ENCODE peak calls at places on chromosomes 16 and 17, in eight cellular contexts. Y is HepG2; J is EH; Z is ovary; V is stimulated activated CD4-positive, alpha-beta T cell treated with anti-CD3 and anti-CD28 coated beads, Interleukin-12 subunit alpha, Interleukin-12 subunit beta, amount 100 ng/mL, for 4 hours; T is body of pancreas; A is smooth muscle cell of the brain vasculature; B is T-helper 9 cell. L is an unnamed sample.

GRCh38 chr17:4739122-4740024 is at the start of the genes CXCL16 and ZMYND15:
- DNase-seq in Y (no peak), Z (peak; percentile 72), A (no peak), B (peak; percentile 63), J (peak; percentile 42), V (peak; percentile 42), T (peak; percentile 50), L (peak; percentile 79)

GRCh38 chr16:28503470-28504259 is 3.0 kb downstream of the IL27 start:
- DNase-seq in A (no peak), Y (no peak), T (no peak), B (no peak), Z (no peak), V (no peak), J (no peak), L (no peak)

GRCh38 chr16:80570106-80570478 is 29.3 kb downstream of the DYNLRB2 start:
- DNase-seq in Y (no peak), Z (no peak), V (no peak), J (peak; percentile 50), T (no peak), A (no peak), B (no peak), L (peak; percentile 75)

GRCh38 chr17:64747938-64748540 is 85.9 kb upstream of the SMURF2 start:
- DNase-seq in Z (no peak), T (no peak), B (no peak), A (no peak), V (no peak), J (peak; percentile 61), Y (no peak), L (no peak)

GRCh38 chr17:4547118-4547906 is 7.9 kb downstream of the MYBBP1A start:
- DNase-seq in Y (no peak), T (no peak), J (no peak), Z (no peak), A (no peak), V (no peak), B (no peak), L (no peak)

GRCh38 chr17:66255527-66255971 is 26.3 kb upstream of the APOH start:
- DNase-seq in A (no peak), Z (no peak), J (no peak), T (no peak), Y (no peak), V (no peak), B (no peak), L (no peak)

GRCh38 chr16:80283450-80284392 is 257.1 kb upstream of the DYNLRB2 start:
- DNase-seq in V (no peak), J (peak; percentile 43), B (no peak), Y (no peak), Z (no peak), T (no peak), A (no peak), L (no peak)

GRCh38 chr16:88301431-88301830 is 81.3 kb upstream of the ZNF469 start:
- DNase-seq in A (no peak), Y (no peak), J (no peak), B (no peak), Z (no peak), V (no peak), T (no peak), L (no peak)

GRCh38 chr16:23679274-23679985 is 741 bp downstream of the PLK1 start:
- DNase-seq in Y (peak; percentile 63), V (no peak), T (no peak), A (no peak), B (no peak), Z (no peak), J (peak; percentile 50), L (no peak)

GRCh38 chr16:57611184-57611583 is 17.2 kb upstream of the ADGRG1 start:
- DNase-seq in Z (no peak), J (peak; percentile 54), T (peak; percentile 8), Y (no peak), V (no peak), B (no peak), A (no peak), L (no peak)

GRCh38 chr16:70252355-70252988 is 732 bp upstream of the EXOSC6 start:
- DNase-seq in V (no peak), J (peak; percentile 21), Y (no peak), Z (no peak), B (no peak), T (no peak), A (no peak), L (no peak)

GRCh38 chr16:54207837-54208236 is 78.8 kb downstream of the IRX3 start:
- DNase-seq in T (no peak), Z (no peak), A (no peak), J (no peak), V (no peak), Y (no peak), B (no peak), L (no peak)

GRCh38 chr17:46790216-46790615 is 28.3 kb downstream of the WNT3 start:
- DNase-seq in B (no peak), J (no peak), V (no peak), Y (no peak), T (no peak), Z (no peak), A (no peak), L (no peak)

GRCh38 chr17:7347630-7348477 is 4.1 kb upstream of the KCTD11 start:
- DNase-seq in Y (no peak), Z (peak; percentile 40), V (no peak), J (no peak), A (no peak), T (no peak), B (no peak), L (no peak)

GRCh38 chr16:78792952-78793351 is 693.5 kb downstream of the WWOX start:
- DNase-seq in B (no peak), A (no peak), Z (no peak), Y (no peak), V (no peak), J (no peak), T (no peak), L (no peak)

GRCh38 chr16:397135-397661 is at the start of gene NME4:
- DNase-seq in Y (no peak), B (no peak), J (peak; percentile 50), T (no peak), Z (peak; percentile 68), A (no peak), V (peak; percentile 31), L (no peak)

GRCh38 chr16:79286646-79287423 is 313.7 kb downstream of the MAF start:
- DNase-seq in Z (peak; percentile 80), T (peak; percentile 63), J (no peak), A (no peak), V (peak; percentile 17), Y (no peak), B (peak; percentile 6), L (peak; percentile 56)

GRCh38 chr16:69039333-69039941 is 66.0 kb upstream of the HAS3 start:
- DNase-seq in J (peak; percentile 32), B (no peak), Y (peak; percentile 72), A (no peak), T (no peak), Z (no peak), V (no peak), L (no peak)

GRCh38 chr16:67967183-67967955 is 1.1 kb downstream of the SLC12A4 start:
- DNase-seq in A (no peak), T (no peak), B (no peak), J (peak; percentile 65), Z (no peak), Y (no peak), V (no peak), L (no peak)

GRCh38 chr16:30985401-30986128 is 558 bp downstream of the HSD3B7 start:
- DNase-seq in A (no peak), J (peak; percentile 46), V (no peak), T (peak; percentile 86), B (no peak), Z (peak; percentile 57), Y (peak; percentile 86), L (peak; percentile 89)

GRCh38 chr17:75758131-75758905 is 6.7 kb downstream of the GALK1 start:
- DNase-seq in V (no peak), J (no peak), Y (no peak), A (no peak), T (no peak), B (no peak), Z (no peak), L (no peak)

GRCh38 chr16:58807276-58807675 is 73.2 kb upstream of the GOT2 start:
- DNase-seq in Z (no peak), A (no peak), Y (no peak), V (no peak), T (no peak), J (no peak), B (no peak), L (no peak)

GRCh38 chr17:80877095-80877828 is 114.4 kb upstream of the CHMP6 start:
- DNase-seq in Y (no peak), A (no peak), V (peak; percentile 70), T (no peak), Z (no peak), J (no peak), B (no peak), L (peak; percentile 27)

GRCh38 chr17:9797965-9798364 is 6.6 kb upstream of the DHRS7C start:
- DNase-seq in B (no peak), Y (no peak), T (no peak), J (no peak), A (no peak), Z (no peak), V (no peak), L (no peak)

GRCh38 chr16:3950343-3951193 is 70.1 kb upstream of the CREBBP start:
- DNase-seq in Y (no peak), V (no peak), J (peak; percentile 99), T (peak; percentile 43), B (no peak), Z (peak; percentile 86), A (no peak), L (no peak)

GRCh38 chr16:27450836-27451341 is 48.9 kb downstream of the IL21R start:
- DNase-seq in A (no peak), V (no peak), T (no peak), B (no peak), Y (no peak), J (no peak), Z (no peak), L (no peak)

GRCh38 chr17:35568561-35568960 is 7.9 kb upstream of the SLFN14 start:
- DNase-seq in T (peak; percentile 23), Y (peak; percentile 29), V (peak; percentile 33), J (peak; percentile 65), B (no peak), A (no peak), Z (no peak), L (no peak)

GRCh38 chr16:62370445-62370844 is 334.2 kb upstream of the CDH8 start:
- DNase-seq in B (no peak), Z (no peak), V (no peak), J (no peak), Y (no peak), A (no peak), T (no peak), L (no peak)

GRCh38 chr17:81223758-81224122 is 975 bp upstream of the CEP131 start:
- DNase-seq in Y (no peak), J (no peak), Z (peak; percentile 36), V (no peak), T (no peak), A (no peak), B (no peak), L (no peak)

GRCh38 chr17:69480197-69480596 is 65.7 kb downstream of the MAP2K6 start:
- DNase-seq in T (no peak), Z (no peak), A (no peak), B (no peak), J (no peak), V (no peak), Y (no peak), L (no peak)

GRCh38 chr16:18932243-18932997 is 6.2 kb upstream of the SMG1 start:
- DNase-seq in B (no peak), A (no peak), J (peak; percentile 76), T (no peak), Z (no peak), V (no peak), Y (peak; percentile 46), L (no peak)

GRCh38 chr16:56327071-56327928 is 98.0 kb downstream of the AMFR start:
- DNase-seq in J (no peak), B (no peak), A (no peak), Y (no peak), T (no peak), Z (no peak), V (no peak), L (no peak)

L was measured in right lobe of liver.